ENCODE peak calls at places on chromosome 6, in eight cellular contexts. Q, A, Z, K, V, L, G and T are unnamed samples.

GRCh38 chr6:4412488-4412887 is 277.1 kb upstream of the ECI2 start:
- DNase-seq in Q (peak; percentile 60), A (no peak), Z (no peak), K (no peak), V (no peak), L (no peak), G (no peak), T (no peak)

GRCh38 chr6:12115492-12115891 is 103.4 kb downstream of the HIVEP1 start:
- DNase-seq in Q (no peak), A (no peak), Z (no peak), K (no peak), V (no peak), L (no peak), G (no peak), T (no peak)

GRCh38 chr6:31777667-31778050 is 531 bp upstream of the VWA7 start:
- DNase-seq in Q (no peak), A (no peak), Z (no peak), K (no peak), V (no peak), L (no peak), G (no peak), T (no peak)

GRCh38 chr6:34092631-34093030 is 53.3 kb downstream of the GRM4 start:
- DNase-seq in Q (no peak), A (no peak), Z (no peak), K (no peak), V (no peak), L (no peak), G (no peak), T (no peak)

GRCh38 chr6:33313105-33313708 is 671 bp downstream of the TAPBP start:
- DNase-seq in Q (no peak), A (no peak), Z (peak; percentile 45), K (peak; percentile 42), V (peak; percentile 54), L (no peak), G (peak; percentile 54), T (no peak)

GRCh38 chr6:122984393-122984792 is 11.6 kb upstream of the CLVS2 start:
- DNase-seq in Q (no peak), A (no peak), Z (no peak), K (no peak), V (no peak), L (no peak), G (no peak), T (no peak)

GRCh38 chr6:146990284-146990683 is 213.9 kb upstream of the STXBP5 start:
- DNase-seq in Q (peak; percentile 77), A (no peak), Z (no peak), K (no peak), V (no peak), L (no peak), G (no peak), T (no peak)

GRCh38 chr6:55963301-55963700 is 87.9 kb upstream of the BMP5 start:
- DNase-seq in Q (peak; percentile 26), A (peak; percentile 28), Z (no peak), K (no peak), V (no peak), L (no peak), G (no peak), T (no peak)

GRCh38 chr6:87904041-87904440 is 143.6 kb upstream of the SPACA1 start:
- DNase-seq in Q (no peak), A (no peak), Z (no peak), K (no peak), V (no peak), L (no peak), G (no peak), T (no peak)

GRCh38 chr6:109332748-109333147 is 49.5 kb downstream of the CD164 start:
- DNase-seq in Q (no peak), A (no peak), Z (no peak), K (peak; percentile 29), V (no peak), L (no peak), G (no peak), T (no peak)

GRCh38 chr6:117188627-117189201 is 76.6 kb upstream of the VGLL2 start:
- DNase-seq in Q (no peak), A (peak; percentile 28), Z (no peak), K (peak; percentile 33), V (no peak), L (no peak), G (no peak), T (no peak)

GRCh38 chr6:144346719-144347446 is 61.7 kb downstream of the UTRN start:
- DNase-seq in Q (peak; percentile 81), A (peak; percentile 73), Z (no peak), K (peak; percentile 56), V (no peak), L (no peak), G (no peak), T (no peak)

GRCh38 chr6:152750694-152751093 is at the start of gene VIP:
- DNase-seq in Q (peak; percentile 66), A (peak; percentile 48), Z (peak; percentile 61), K (peak; percentile 37), V (no peak), L (no peak), G (no peak), T (no peak)

GRCh38 chr6:35309611-35310264 is 12.1 kb downstream of the DEF6 start:
- DNase-seq in Q (no peak), A (no peak), Z (no peak), K (no peak), V (no peak), L (no peak), G (no peak), T (no peak)

GRCh38 chr6:70900061-70900460 is 56.8 kb downstream of the B3GAT2 start:
- DNase-seq in Q (no peak), A (no peak), Z (no peak), K (no peak), V (no peak), L (no peak), G (no peak), T (no peak)

GRCh38 chr6:124132256-124132655 is 328.6 kb downstream of the NKAIN2 start:
- DNase-seq in Q (peak; percentile 8), A (no peak), Z (no peak), K (peak; percentile 44), V (no peak), L (no peak), G (no peak), T (peak; percentile 41)

GRCh38 chr6:7920425-7920824 is 9.8 kb upstream of the TXNDC5 start:
- DNase-seq in Q (no peak), A (peak; percentile 74), Z (no peak), K (no peak), V (peak; percentile 12), L (no peak), G (no peak), T (no peak)

GRCh38 chr6:52065621-52066020 is 21.8 kb downstream of the PKHD1 start:
- DNase-seq in Q (no peak), A (peak; percentile 90), Z (no peak), K (no peak), V (no peak), L (no peak), G (no peak), T (no peak)

GRCh38 chr6:7152467-7152866 is 44.7 kb downstream of the RREB1 start:
- DNase-seq in Q (no peak), A (peak; percentile 64), Z (no peak), K (no peak), V (no peak), L (no peak), G (no peak), T (no peak)

GRCh38 chr6:54310377-54311152 is 2.3 kb downstream of the TINAG start:
- DNase-seq in Q (no peak), A (no peak), Z (no peak), K (no peak), V (no peak), L (no peak), G (no peak), T (no peak)

GRCh38 chr6:45892696-45893095 is 123.0 kb downstream of the CLIC5 start:
- DNase-seq in Q (no peak), A (no peak), Z (no peak), K (no peak), V (no peak), L (no peak), G (no peak), T (no peak)

GRCh38 chr6:130324657-130325056 is 41.2 kb upstream of the TMEM200A start:
- DNase-seq in Q (peak; percentile 55), A (peak; percentile 20), Z (no peak), K (no peak), V (no peak), L (no peak), G (no peak), T (no peak)

GRCh38 chr6:170099387-170099786 is 191.5 kb downstream of the DLL1 start:
- DNase-seq in Q (no peak), A (no peak), Z (peak; percentile 1), K (no peak), V (no peak), L (no peak), G (no peak), T (no peak)

GRCh38 chr6:22437665-22438064 is 131.7 kb upstream of the HDGFL1 start:
- DNase-seq in Q (no peak), A (peak; percentile 38), Z (no peak), K (no peak), V (no peak), L (no peak), G (no peak), T (no peak)

GRCh38 chr6:33905081-33905609 is 101.3 kb upstream of the MLN start:
- DNase-seq in Q (no peak), A (no peak), Z (no peak), K (no peak), V (peak; percentile 29), L (peak; percentile 70), G (peak; percentile 75), T (no peak)

GRCh38 chr6:28393912-28394662 is 5.5 kb downstream of the ZSCAN12 start:
- DNase-seq in Q (peak; percentile 33), A (peak; percentile 64), Z (peak; percentile 9), K (peak; percentile 36), V (no peak), L (no peak), G (no peak), T (no peak)

GRCh38 chr6:107264357-107264831 is 149.1 kb upstream of the BEND3 start:
- DNase-seq in Q (peak; percentile 75), A (peak; percentile 46), Z (no peak), K (peak; percentile 61), V (no peak), L (no peak), G (no peak), T (no peak)